ENCODE peak calls at places on chromosome 12, in six cellular contexts. One of them, this sample, is unnamed.

GRCh38 chr12:97875064-97875463 is 412.5 kb downstream of the RMST start:
- DNase-seq in SK-N-SH: no peak
- DNase-seq in HepG2: no peak
- DNase-seq in GM12878: no peak
- DNase-seq in K562: no peak
- DNase-seq in H1: no peak
- DNase-seq in this sample: no peak

GRCh38 chr12:83468988-83469908 is 782.5 kb downstream of the TMTC2 start:
- DNase-seq in SK-N-SH: no peak
- DNase-seq in HepG2: no peak
- DNase-seq in GM12878: no peak
- DNase-seq in K562: no peak
- DNase-seq in H1: no peak
- DNase-seq in this sample: no peak

GRCh38 chr12:131681257-131681620 is 29.7 kb upstream of the SFSWAP start:
- DNase-seq in SK-N-SH: peak; percentile 19
- DNase-seq in HepG2: no peak
- DNase-seq in GM12878: no peak
- DNase-seq in K562: no peak
- DNase-seq in H1: no peak
- DNase-seq in this sample: no peak

GRCh38 chr12:127343941-127344340 is 923.0 kb upstream of the TMEM132C start:
- DNase-seq in SK-N-SH: no peak
- DNase-seq in HepG2: no peak
- DNase-seq in GM12878: no peak
- DNase-seq in K562: no peak
- DNase-seq in H1: no peak
- DNase-seq in this sample: no peak

GRCh38 chr12:102220736-102221135 is 23.1 kb upstream of the PMCH start:
- DNase-seq in SK-N-SH: no peak
- DNase-seq in HepG2: no peak
- DNase-seq in GM12878: no peak
- DNase-seq in K562: no peak
- DNase-seq in H1: no peak
- DNase-seq in this sample: no peak

GRCh38 chr12:9782547-9783382 is 22.1 kb upstream of the CD69 start:
- DNase-seq in SK-N-SH: no peak
- DNase-seq in HepG2: no peak
- DNase-seq in GM12878: no peak
- DNase-seq in K562: no peak
- DNase-seq in H1: no peak
- DNase-seq in this sample: no peak

GRCh38 chr12:52056801-52057613 is 5.8 kb downstream of the NR4A1 start:
- DNase-seq in SK-N-SH: no peak
- DNase-seq in HepG2: no peak
- DNase-seq in GM12878: no peak
- DNase-seq in K562: no peak
- DNase-seq in H1: no peak
- DNase-seq in this sample: no peak

GRCh38 chr12:110765144-110765543 is 22.5 kb upstream of the PPP1CC start:
- DNase-seq in SK-N-SH: no peak
- DNase-seq in HepG2: no peak
- DNase-seq in GM12878: no peak
- DNase-seq in K562: no peak
- DNase-seq in H1: no peak
- DNase-seq in this sample: no peak

GRCh38 chr12:3885179-3886094 is 12.2 kb upstream of the PARP11 start:
- DNase-seq in SK-N-SH: peak; percentile 30
- DNase-seq in HepG2: peak; percentile 36
- DNase-seq in GM12878: no peak
- DNase-seq in K562: peak; percentile 34
- DNase-seq in H1: no peak
- DNase-seq in this sample: peak; percentile 31

GRCh38 chr12:109697877-109698468 is 15.7 kb upstream of the FAM222A start:
- DNase-seq in SK-N-SH: no peak
- DNase-seq in HepG2: no peak
- DNase-seq in GM12878: no peak
- DNase-seq in K562: peak; percentile 67
- DNase-seq in H1: no peak
- DNase-seq in this sample: no peak

GRCh38 chr12:129911437-129912049 is 7.7 kb upstream of the TMEM132D start:
- DNase-seq in SK-N-SH: peak; percentile 80
- DNase-seq in HepG2: peak; percentile 30
- DNase-seq in GM12878: no peak
- DNase-seq in K562: peak; percentile 47
- DNase-seq in H1: peak; percentile 77
- DNase-seq in this sample: peak; percentile 33

GRCh38 chr12:47725893-47726292 is 603 bp upstream of the ENDOU start:
- DNase-seq in SK-N-SH: no peak
- DNase-seq in HepG2: no peak
- DNase-seq in GM12878: no peak
- DNase-seq in K562: no peak
- DNase-seq in H1: no peak
- DNase-seq in this sample: no peak

GRCh38 chr12:120820885-120821510 is 83.2 kb downstream of the SPPL3 start:
- DNase-seq in SK-N-SH: no peak
- DNase-seq in HepG2: no peak
- DNase-seq in GM12878: no peak
- DNase-seq in K562: no peak
- DNase-seq in H1: no peak
- DNase-seq in this sample: no peak

GRCh38 chr12:43482311-43483085 is 69.5 kb downstream of the ADAMTS20 start:
- DNase-seq in SK-N-SH: no peak
- DNase-seq in HepG2: no peak
- DNase-seq in GM12878: no peak
- DNase-seq in K562: no peak
- DNase-seq in H1: no peak
- DNase-seq in this sample: peak; percentile 74

GRCh38 chr12:115870527-115870926 is 407.0 kb downstream of the MED13L start:
- DNase-seq in SK-N-SH: no peak
- DNase-seq in HepG2: no peak
- DNase-seq in GM12878: no peak
- DNase-seq in K562: no peak
- DNase-seq in H1: no peak
- DNase-seq in this sample: no peak
- TF ChIP-seq GABPA in SK-N-SH: no peak
- TF ChIP-seq GABPA in HepG2: no peak
- TF ChIP-seq GABPA in GM12878: no peak
- TF ChIP-seq GABPA in K562: no peak
- TF ChIP-seq GABPA in H1: no peak
- TF ChIP-seq GABPA in this sample: no peak

GRCh38 chr12:44618960-44619359 is 257.2 kb downstream of the NELL2 start:
- DNase-seq in SK-N-SH: no peak
- DNase-seq in HepG2: no peak
- DNase-seq in GM12878: no peak
- DNase-seq in K562: no peak
- DNase-seq in H1: no peak
- DNase-seq in this sample: no peak
- TF ChIP-seq GABPA in SK-N-SH: no peak
- TF ChIP-seq GABPA in HepG2: no peak
- TF ChIP-seq GABPA in GM12878: no peak
- TF ChIP-seq GABPA in K562: no peak
- TF ChIP-seq GABPA in H1: no peak
- TF ChIP-seq GABPA in this sample: no peak

GRCh38 chr12:77974643-77975042 is 143.9 kb downstream of the NAV3 start:
- DNase-seq in SK-N-SH: no peak
- DNase-seq in HepG2: no peak
- DNase-seq in GM12878: no peak
- DNase-seq in K562: no peak
- DNase-seq in H1: no peak
- DNase-seq in this sample: no peak
- TF ChIP-seq GABPA in SK-N-SH: no peak
- TF ChIP-seq GABPA in HepG2: no peak
- TF ChIP-seq GABPA in GM12878: no peak
- TF ChIP-seq GABPA in K562: no peak
- TF ChIP-seq GABPA in H1: no peak
- TF ChIP-seq GABPA in this sample: no peak

GRCh38 chr12:54134395-54134794 is 54.4 kb downstream of the SMUG1 start:
- DNase-seq in SK-N-SH: no peak
- DNase-seq in HepG2: no peak
- DNase-seq in GM12878: no peak
- DNase-seq in K562: no peak
- DNase-seq in H1: no peak
- DNase-seq in this sample: no peak
- TF ChIP-seq GABPA in SK-N-SH: no peak
- TF ChIP-seq GABPA in HepG2: no peak
- TF ChIP-seq GABPA in GM12878: no peak
- TF ChIP-seq GABPA in K562: no peak
- TF ChIP-seq GABPA in H1: no peak
- TF ChIP-seq GABPA in this sample: no peak

GRCh38 chr12:57472391-57472790 is 7.3 kb downstream of the ARHGAP9 start:
- DNase-seq in SK-N-SH: no peak
- DNase-seq in HepG2: no peak
- DNase-seq in GM12878: no peak
- DNase-seq in K562: no peak
- DNase-seq in H1: no peak
- DNase-seq in this sample: no peak

GRCh38 chr12:57469334-57470164 is 10.0 kb downstream of the GLI1 start:
- DNase-seq in SK-N-SH: no peak
- DNase-seq in HepG2: no peak
- DNase-seq in GM12878: no peak
- DNase-seq in K562: no peak
- DNase-seq in H1: no peak
- DNase-seq in this sample: no peak

GRCh38 chr12:57471661-57472060 is 8.0 kb downstream of the ARHGAP9 start:
- DNase-seq in SK-N-SH: no peak
- DNase-seq in HepG2: no peak
- DNase-seq in GM12878: no peak
- DNase-seq in K562: no peak
- DNase-seq in H1: no peak
- DNase-seq in this sample: no peak

GRCh38 chr12:57470970-57471656 is 8.6 kb downstream of the ARHGAP9 start:
- DNase-seq in SK-N-SH: no peak
- DNase-seq in HepG2: no peak
- DNase-seq in GM12878: no peak
- DNase-seq in K562: no peak
- DNase-seq in H1: no peak
- DNase-seq in this sample: no peak

DNA sequence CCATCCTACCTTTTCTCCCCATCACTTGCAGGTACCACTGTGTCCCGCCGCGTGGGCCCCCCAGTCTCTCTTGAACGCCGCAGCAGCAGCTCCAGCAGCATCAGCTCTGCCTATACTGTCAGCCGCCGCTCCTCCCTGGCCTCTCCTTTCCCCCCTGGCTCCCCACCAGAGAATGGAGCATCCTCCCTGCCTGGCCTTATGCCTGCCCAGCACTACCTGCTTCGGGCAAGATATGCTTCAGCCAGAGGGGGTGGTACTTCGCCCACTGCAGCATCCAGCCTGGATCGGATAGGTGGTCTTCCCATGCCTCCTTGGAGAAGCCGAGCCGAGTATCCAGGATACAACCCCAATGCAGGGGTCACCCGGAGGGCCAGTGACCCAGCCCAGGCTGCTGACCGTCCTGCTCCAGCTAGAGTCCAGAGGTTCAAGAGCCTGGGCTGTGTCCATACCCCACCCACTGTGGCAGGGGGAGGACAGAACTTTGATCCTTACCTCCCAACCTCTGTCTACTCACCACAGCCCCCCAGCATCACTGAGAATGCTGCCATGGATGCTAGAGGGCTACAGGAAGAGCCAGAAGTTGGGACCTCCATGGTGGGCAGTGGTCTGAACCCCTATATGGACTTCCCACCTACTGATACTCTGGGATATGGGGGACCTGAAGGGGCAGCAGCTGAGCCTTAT is 9.2 kb downstream of the ARHGAP9 start:
- DNase-seq in SK-N-SH: no peak
- DNase-seq in HepG2: no peak
- DNase-seq in GM12878: no peak
- DNase-seq in K562: no peak
- DNase-seq in H1: no peak
- DNase-seq in this sample: no peak
- TF ChIP-seq GABPA in SK-N-SH: no peak
- TF ChIP-seq GABPA in HepG2: no peak
- TF ChIP-seq GABPA in GM12878: no peak
- TF ChIP-seq GABPA in K562: no peak
- TF ChIP-seq GABPA in H1: no peak
- TF ChIP-seq GABPA in this sample: no peak

DNA sequence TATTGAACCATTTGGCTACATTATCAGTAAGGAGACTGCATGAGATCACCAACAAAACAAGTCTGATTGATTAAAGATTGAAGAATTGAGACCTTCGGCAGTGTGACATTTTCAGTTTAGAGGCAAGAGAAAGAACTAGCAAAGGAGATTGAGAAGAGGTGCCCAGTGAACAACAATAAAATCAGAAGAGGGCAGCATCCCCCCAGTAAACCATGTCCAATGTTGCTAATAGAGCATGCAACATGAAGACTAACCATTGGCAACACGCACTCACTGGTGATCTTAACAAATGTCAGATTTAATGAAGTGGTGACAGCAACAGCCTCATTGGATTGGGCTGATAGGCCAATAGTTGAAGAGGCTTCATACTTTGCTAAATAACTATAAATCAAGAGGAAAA is 20.7 kb upstream of the TAS2R14 start:
- DNase-seq in SK-N-SH: no peak
- DNase-seq in HepG2: peak; percentile 6
- DNase-seq in GM12878: no peak
- DNase-seq in K562: no peak
- DNase-seq in H1: no peak
- DNase-seq in this sample: no peak
- TF ChIP-seq GABPA in SK-N-SH: no peak
- TF ChIP-seq GABPA in HepG2: no peak
- TF ChIP-seq GABPA in GM12878: no peak
- TF ChIP-seq GABPA in K562: no peak
- TF ChIP-seq GABPA in H1: no peak
- TF ChIP-seq GABPA in this sample: no peak

GRCh38 chr12:16197600-16197999 is 79.9 kb downstream of the SLC15A5 start:
- DNase-seq in SK-N-SH: no peak
- DNase-seq in HepG2: no peak
- DNase-seq in GM12878: no peak
- DNase-seq in K562: no peak
- DNase-seq in H1: no peak
- DNase-seq in this sample: no peak
- TF ChIP-seq GABPA in SK-N-SH: no peak
- TF ChIP-seq GABPA in HepG2: no peak
- TF ChIP-seq GABPA in GM12878: no peak
- TF ChIP-seq GABPA in K562: no peak
- TF ChIP-seq GABPA in H1: no peak
- TF ChIP-seq GABPA in this sample: no peak

DNA sequence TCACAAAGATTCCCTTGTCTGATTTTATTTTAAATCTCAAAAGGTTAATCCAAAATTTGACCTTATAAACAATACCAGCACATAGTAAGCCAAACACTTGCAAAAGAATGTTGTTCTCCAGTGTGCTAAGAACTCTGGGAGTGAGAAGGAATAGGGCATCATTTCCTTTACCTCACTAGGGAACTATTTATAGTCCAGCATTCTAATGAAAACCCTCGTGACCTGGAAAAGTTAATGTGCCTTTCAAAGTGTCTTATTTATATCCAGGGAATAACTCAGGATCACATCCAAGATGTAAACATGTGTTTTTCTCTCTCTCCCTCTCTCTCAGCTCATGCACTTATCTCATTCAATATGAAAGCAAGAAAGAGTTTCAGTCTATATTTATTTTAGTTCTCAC is 115.0 kb upstream of the RAP1B start:
- DNase-seq in SK-N-SH: no peak
- DNase-seq in HepG2: no peak
- DNase-seq in GM12878: no peak
- DNase-seq in K562: no peak
- DNase-seq in H1: no peak
- DNase-seq in this sample: no peak
- TF ChIP-seq GABPA in SK-N-SH: no peak
- TF ChIP-seq GABPA in HepG2: no peak
- TF ChIP-seq GABPA in GM12878: no peak
- TF ChIP-seq GABPA in K562: no peak
- TF ChIP-seq GABPA in H1: no peak
- TF ChIP-seq GABPA in this sample: no peak